ENCODE peak calls at places on chromosomes 11 and 22, in ten cellular contexts. S, O, V, P, N, M, B, I, F and T are unnamed samples.

GRCh38 chr11:71240865-71241691 is 11.3 kb downstream of the SHANK2 start:
- DNase-seq in I (no peak), V (peak; percentile 92), M (peak; percentile 39), B (peak; percentile 97), F (peak; percentile 77), S (peak; percentile 50), N (no peak), O (no peak), P (no peak), T (no peak)

GRCh38 chr11:66133216-66133775 is 63.2 kb downstream of the PACS1 start:
- DNase-seq in N (no peak), S (no peak), P (no peak), O (no peak), M (no peak), I (no peak), V (no peak), F (no peak), B (no peak), T (no peak)

GRCh38 chr11:18011633-18012313 is 1.1 kb downstream of the SERGEF start:
- DNase-seq in N (no peak), S (no peak), B (no peak), M (no peak), I (no peak), P (no peak), O (no peak), V (no peak), F (peak; percentile 3), T (peak; percentile 51)

GRCh38 chr22:49963647-49964026 is 3.1 kb downstream of the PIM3 start:
- DNase-seq in N (no peak), V (no peak), M (peak; percentile 55), I (peak; percentile 27), B (no peak), F (no peak), S (no peak), P (no peak), O (no peak), T (no peak)

GRCh38 chr22:32926600-32926999 is 125.1 kb downstream of the TIMP3 start:
- DNase-seq in F (peak; percentile 50), N (no peak), M (no peak), I (no peak), S (peak; percentile 9), O (no peak), P (no peak), V (peak; percentile 22), B (peak; percentile 40), T (no peak)

GRCh38 chr11:9571071-9571765 is 2.3 kb upstream of the WEE1 start:
- DNase-seq in F (no peak), P (no peak), S (peak; percentile 50), I (no peak), V (no peak), N (no peak), O (no peak), M (no peak), B (no peak), T (no peak)

GRCh38 chr11:122556605-122557004 is 98.9 kb upstream of the UBASH3B start:
- DNase-seq in B (no peak), O (peak; percentile 68), V (no peak), M (peak; percentile 12), P (no peak), N (peak; percentile 7), I (no peak), S (no peak), F (peak; percentile 5), T (no peak)

GRCh38 chr22:33299245-33299956 is 241.2 kb upstream of the SYN3 start:
- DNase-seq in F (no peak), B (no peak), S (no peak), M (no peak), V (no peak), P (no peak), N (no peak), O (peak; percentile 2), I (no peak), T (no peak)

GRCh38 chr22:50699754-50700386 is 27.2 kb downstream of the SHANK3 start:
- DNase-seq in S (no peak), M (no peak), P (no peak), I (peak; percentile 52), B (no peak), N (no peak), V (peak; percentile 72), O (no peak), F (no peak), T (no peak)

GRCh38 chr11:125553357-125553756 is 15.9 kb upstream of the EI24 start:
- DNase-seq in V (no peak), I (no peak), P (no peak), F (no peak), N (no peak), S (no peak), B (no peak), M (no peak), O (no peak), T (no peak)

GRCh38 chr11:63179446-63180068 is 35.5 kb upstream of the SLC22A24 start:
- DNase-seq in I (no peak), M (no peak), P (no peak), N (no peak), F (no peak), B (no peak), S (no peak), V (no peak), O (no peak), T (no peak)

GRCh38 chr22:22877523-22878210 is 9.9 kb upstream of the IGLL5 start:
- DNase-seq in M (peak; percentile 49), I (no peak), N (peak; percentile 74), B (peak; percentile 64), F (peak; percentile 60), S (peak; percentile 35), P (peak; percentile 63), V (peak; percentile 71), O (peak; percentile 37), T (peak; percentile 68)

GRCh38 chr11:40274017-40274416 is 1185.4 kb downstream of the LRRC4C start:
- DNase-seq in N (no peak), P (no peak), I (no peak), O (no peak), V (no peak), F (peak; percentile 16), S (no peak), B (peak; percentile 70), M (no peak), T (no peak)

GRCh38 chr22:32735516-32735915 is 66.0 kb upstream of the TIMP3 start:
- DNase-seq in O (no peak), F (no peak), N (no peak), M (no peak), P (no peak), I (no peak), S (no peak), V (no peak), B (no peak), T (no peak)

GRCh38 chr22:31692186-31692886 is 30.3 kb upstream of the PISD start:
- DNase-seq in M (no peak), I (no peak), F (no peak), P (no peak), N (no peak), O (no peak), V (no peak), B (peak; percentile 85), S (peak; percentile 72), T (no peak)

GRCh38 chr11:66126808-66127555 is 56.9 kb downstream of the PACS1 start:
- DNase-seq in N (peak; percentile 56), P (peak; percentile 38), O (peak; percentile 30), B (peak; percentile 86), V (no peak), S (peak; percentile 56), M (no peak), I (peak; percentile 63), F (peak; percentile 82), T (peak; percentile 65)

GRCh38 chr11:71206186-71206585 is 46.2 kb downstream of the SHANK2 start:
- DNase-seq in F (peak; percentile 20), P (no peak), I (no peak), N (no peak), O (no peak), M (no peak), V (peak; percentile 79), B (no peak), S (peak; percentile 72), T (no peak)

GRCh38 chr22:32880061-32880460 is 78.6 kb downstream of the TIMP3 start:
- DNase-seq in N (no peak), B (peak; percentile 13), P (no peak), I (no peak), V (no peak), F (peak; percentile 76), M (no peak), O (no peak), S (peak; percentile 56), T (no peak)